ENCODE peak calls at places on chromosomes 4 and X, in six cellular contexts. C is nephron progenitor cell; F is HFF-Myc; T is CD4-positive, alpha-beta T cell; Q is fibroblast of the aortic adventitia; W is kidney. A is an unnamed sample.
A peak's percentile ranks its signal among the peaks of the same experiment; 100 is the strongest.

GRCh38 chrX:54786972-54787371 is 11.1 kb downstream of the ITIH6 start:
- DNase-seq in W (no peak), F (no peak), C (peak; percentile 16), Q (no peak), T (peak; percentile 22), A (no peak)

GRCh38 chr4:164488114-164488513 is 265.8 kb upstream of the SMIM31 start:
- DNase-seq in C (no peak), T (no peak), Q (no peak), W (no peak), F (no peak), A (no peak)

GRCh38 chr4:100826808-100827548 is 309.2 kb upstream of the EMCN start:
- DNase-seq in T (no peak), C (no peak), Q (no peak), F (no peak), W (no peak), A (no peak)

GRCh38 chr4:55184600-55185523 is 59.5 kb upstream of the KDR start:
- DNase-seq in W (peak; percentile 76), C (no peak), Q (peak; percentile 76), F (no peak), T (peak; percentile 1), A (no peak)

GRCh38 chr4:151046609-151047008 is 31.5 kb upstream of the LRBA start:
- DNase-seq in Q (no peak), F (no peak), T (no peak), C (no peak), W (no peak), A (no peak)

GRCh38 chrX:98379134-98379533 is 1495.4 kb downstream of the RPA4 start:
- DNase-seq in F (no peak), T (no peak), C (no peak), W (no peak), Q (no peak), A (no peak)

GRCh38 chr4:2042207-2042946 is 16.8 kb upstream of the NAT8L start:
- DNase-seq in W (peak; percentile 78), T (no peak), F (no peak), C (peak; percentile 70), Q (no peak), A (no peak)

GRCh38 chrX:109281478-109282275 is 200.2 kb downstream of the GUCY2F start:
- DNase-seq in C (no peak), Q (peak; percentile 81), F (no peak), W (no peak), T (no peak), A (no peak)

GRCh38 chr4:158209825-158210807 is at the start of gene TMEM144:
- DNase-seq in C (peak; percentile 81), W (peak; percentile 97), Q (peak; percentile 82), T (no peak), F (peak; percentile 39), A (peak; percentile 57)

GRCh38 chr4:89245459-89245858 is 62.1 kb downstream of the GPRIN3 start:
- DNase-seq in W (no peak), C (no peak), Q (no peak), T (no peak), F (no peak), A (no peak)

GRCh38 chr4:41933997-41934812 is 1.0 kb upstream of the TMEM33 start:
- DNase-seq in C (no peak), F (no peak), Q (no peak), T (no peak), W (no peak), A (no peak)

GRCh38 chrX:41449138-41449537 is 2.0 kb downstream of the NYX start:
- DNase-seq in Q (no peak), C (no peak), W (no peak), F (no peak), T (no peak), A (no peak)

GRCh38 chr4:15006416-15007024 is 4.2 kb downstream of the CPEB2 start:
- DNase-seq in F (no peak), W (no peak), C (no peak), Q (peak; percentile 33), T (no peak), A (no peak)

GRCh38 chrX:45295587-45295986 is 94.9 kb upstream of the DIPK2B start:
- DNase-seq in Q (peak; percentile 17), W (no peak), T (no peak), F (peak; percentile 19), C (peak; percentile 54), A (no peak)

GRCh38 chr4:185896832-185897475 is 85.0 kb upstream of the SORBS2 start:
- DNase-seq in C (no peak), Q (no peak), T (no peak), F (no peak), W (no peak), A (no peak)

GRCh38 chrX:68831405-68832100 is 2.7 kb downstream of the EFNB1 start:
- DNase-seq in T (no peak), F (no peak), W (no peak), Q (peak; percentile 16), C (no peak), A (no peak)

GRCh38 chr4:169369634-169370033 is 98.9 kb upstream of the SH3RF1 start:
- DNase-seq in W (no peak), Q (no peak), T (no peak), C (no peak), F (no peak), A (no peak)
- TF ChIP-seq CTCF in W (no peak), Q (no peak), T (no peak), C (no peak), F (no peak), A (no peak)

GRCh38 chr4:72948080-72948479 is 121.4 kb downstream of the COX18 start:
- DNase-seq in F (no peak), Q (no peak), W (no peak), T (no peak), C (no peak), A (no peak)

GRCh38 chr4:72951628-72952027 is 117.9 kb downstream of the COX18 start:
- DNase-seq in C (no peak), F (no peak), Q (peak; percentile 34), T (no peak), W (no peak), A (no peak)

GRCh38 chr4:72945719-72946336 is 123.7 kb downstream of the COX18 start:
- DNase-seq in C (no peak), W (no peak), T (no peak), F (no peak), Q (no peak), A (no peak)

GRCh38 chr4:72954811-72955210 is 114.7 kb downstream of the COX18 start:
- DNase-seq in F (no peak), T (no peak), Q (peak; percentile 38), C (no peak), W (no peak), A (no peak)

GRCh38 chr4:72951147-72951546 is 118.4 kb downstream of the COX18 start:
- DNase-seq in F (no peak), T (no peak), W (no peak), C (no peak), Q (peak; percentile 19), A (no peak)
- TF ChIP-seq CTCF in F (no peak), T (no peak), W (no peak), C (no peak), Q (peak; percentile 64), A (peak; percentile 47)

GRCh38 chrX:49037883-49038475 is 5.2 kb downstream of the TFE3 start:
- DNase-seq in W (no peak), T (no peak), F (no peak), Q (peak; percentile 48), C (no peak), A (no peak)

GRCh38 chrX:49041683-49042529 is 1.3 kb downstream of the TFE3 start:
- DNase-seq in C (no peak), T (no peak), F (no peak), Q (peak; percentile 59), W (no peak), A (no peak)

GRCh38 chrX:49040376-49040955 is 2.7 kb downstream of the TFE3 start:
- DNase-seq in F (no peak), T (no peak), W (no peak), Q (peak; percentile 35), C (no peak), A (no peak)

GRCh38 chrX:49042581-49043219 is 457 bp downstream of the TFE3 start:
- DNase-seq in W (peak; percentile 82), C (no peak), F (no peak), Q (no peak), T (no peak), A (no peak)

GRCh38 chrX:49039598-49040375 is 3.4 kb downstream of the TFE3 start:
- DNase-seq in Q (peak; percentile 93), F (peak; percentile 63), T (no peak), C (peak; percentile 63), W (peak; percentile 92), A (peak; percentile 40)
- TF ChIP-seq CTCF in Q (peak; percentile 36), F (no peak), T (no peak), C (no peak), W (no peak), A (no peak)

GRCh38 chr4:174427562-174428140 is 94.6 kb downstream of the HPGD start:
- DNase-seq in Q (no peak), F (no peak), W (no peak), C (no peak), T (no peak), A (no peak)

GRCh38 chr4:174425669-174426068 is 96.6 kb downstream of the HPGD start:
- DNase-seq in C (no peak), Q (no peak), W (no peak), T (no peak), F (no peak), A (no peak)

GRCh38 chr4:174434455-174434854 is 87.8 kb downstream of the HPGD start:
- DNase-seq in F (no peak), C (no peak), T (no peak), Q (no peak), W (no peak), A (no peak)

GRCh38 chr4:174429701-174430100 is 92.6 kb downstream of the HPGD start:
- DNase-seq in Q (no peak), T (no peak), W (no peak), C (no peak), F (no peak), A (no peak)
- TF ChIP-seq CTCF in Q (no peak), T (no peak), W (no peak), C (no peak), F (no peak), A (no peak)

GRCh38 chr4:76585897-76586360 is 150.9 kb downstream of the SHROOM3 start:
- DNase-seq in T (no peak), Q (no peak), C (peak; percentile 80), W (peak; percentile 94), F (no peak), A (peak; percentile 19)
- TF ChIP-seq CTCF in T (no peak), Q (peak; percentile 2), C (no peak), W (peak; percentile 14), F (no peak), A (no peak)

GRCh38 chr4:46715468-46715867 is 193.6 kb downstream of the COX7B2 start:
- DNase-seq in F (no peak), W (no peak), Q (no peak), C (no peak), T (no peak), A (no peak)
- TF ChIP-seq CTCF in F (no peak), W (no peak), Q (no peak), C (no peak), T (no peak), A (no peak)

A was measured in neural crest cell.